ENCODE peak calls at places on chromosomes 7 and 10, in eight cellular contexts. C, D, B, U, W, Y, J and R are unnamed samples.

GRCh38 chr10:30357075-30357801 is 8.2 kb upstream of the MTPAP start:
- DNase-seq in C (no peak), B (no peak), Y (no peak), W (no peak), D (no peak), U (no peak), J (no peak), R (no peak)

GRCh38 chr10:116748041-116748440 is 5.7 kb upstream of the HSPA12A start:
- DNase-seq in C (no peak), D (no peak), B (no peak), W (no peak), U (no peak), Y (no peak), J (peak), R (peak)

GRCh38 chr7:100090527-100091410 is 2.0 kb downstream of the COPS6 start:
- DNase-seq in D (no peak), W (no peak), J (no peak), Y (no peak), U (no peak), C (no peak), B (no peak), R (no peak)

GRCh38 chr7:151076863-151077704 is 3.5 kb downstream of the FASTK start:
- DNase-seq in J (no peak), W (no peak), B (no peak), C (no peak), Y (no peak), D (no peak), U (no peak), R (no peak)

GRCh38 chr7:32360127-32360526 is 130.1 kb downstream of the LSM5 start:
- DNase-seq in C (no peak), B (no peak), U (no peak), W (no peak), Y (no peak), D (no peak), J (no peak), R (no peak)

GRCh38 chr7:121153995-121154394 is 165.5 kb downstream of the CPED1 start:
- DNase-seq in J (no peak), D (no peak), Y (no peak), W (no peak), C (no peak), B (no peak), U (no peak), R (no peak)

GRCh38 chr10:50538473-50539398 is 85.0 kb downstream of the SGMS1 start:
- DNase-seq in J (no peak), C (peak), B (no peak), Y (no peak), W (peak), U (no peak), D (peak), R (no peak)

GRCh38 chr7:98562336-98563182 is 54.5 kb upstream of the NPTX2 start:
- DNase-seq in D (no peak), J (no peak), Y (no peak), C (no peak), W (no peak), U (no peak), B (no peak), R (no peak)

GRCh38 chr7:135168001-135168400 is 2.5 kb downstream of the CYREN start:
- DNase-seq in Y (no peak), U (no peak), J (no peak), W (peak), D (no peak), B (no peak), C (peak), R (peak)
- H3K27ac ChIP-seq in Y (peak), U (no peak), J (no peak), W (no peak), D (peak), B (peak), C (peak), R (no peak)

GRCh38 chr7:44754802-44755697 is 6.4 kb downstream of the ZMIZ2 start:
- DNase-seq in C (no peak), W (no peak), Y (no peak), D (no peak), U (no peak), B (no peak), J (no peak), R (no peak)
- H3K27ac ChIP-seq in C (no peak), W (no peak), Y (no peak), D (peak), U (no peak), B (peak), J (no peak), R (no peak)

DNA sequence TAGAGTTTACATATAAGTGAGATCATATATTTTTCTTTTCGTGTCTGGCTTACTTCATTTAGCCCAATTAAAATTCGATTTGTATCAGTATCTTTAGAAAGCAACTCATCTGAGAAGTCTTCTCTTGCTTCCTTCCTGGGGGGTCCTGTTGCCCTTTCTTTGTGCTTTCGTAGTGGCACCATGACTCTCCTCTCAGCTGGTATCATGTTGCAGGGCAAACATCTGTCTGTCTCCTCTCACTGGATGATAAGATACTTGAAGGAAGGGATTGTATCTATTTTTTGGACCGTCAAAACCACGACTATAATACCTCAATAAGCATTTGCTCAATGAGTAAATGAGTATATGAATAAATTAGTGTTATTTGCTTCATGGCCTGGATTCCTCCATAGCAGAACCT is 382.5 kb upstream of the SORCS1 start:
- DNase-seq in Y (no peak), W (no peak), J (no peak), D (no peak), B (no peak), U (no peak), C (no peak), R (no peak)
- H3K27ac ChIP-seq in Y (no peak), W (no peak), J (peak), D (no peak), B (no peak), U (no peak), C (no peak), R (no peak)

GRCh38 chr7:134548877-134549276 is at the start of gene AKR1B15:
- DNase-seq in W (no peak), J (no peak), C (no peak), Y (no peak), D (no peak), U (no peak), B (no peak), R (no peak)

GRCh38 chr7:134547738-134548054 is 1.2 kb upstream of the AKR1B15 start:
- DNase-seq in J (no peak), C (peak), Y (no peak), B (no peak), D (peak), W (no peak), U (no peak), R (peak)

GRCh38 chr7:134552105-134552504 is 3.2 kb downstream of the AKR1B15 start:
- DNase-seq in W (no peak), Y (no peak), B (no peak), J (no peak), U (no peak), C (no peak), D (no peak), R (peak)

GRCh38 chr7:134546903-134547737 is 1.8 kb upstream of the AKR1B15 start:
- DNase-seq in J (peak), C (peak), W (peak), Y (peak), U (no peak), B (no peak), D (peak), R (peak)

GRCh38 chr7:134549366-134549765 is 456 bp downstream of the AKR1B15 start:
- DNase-seq in W (no peak), J (no peak), Y (no peak), B (no peak), C (no peak), U (no peak), D (no peak), R (no peak)
- H3K27ac ChIP-seq in W (no peak), J (no peak), Y (no peak), B (no peak), C (no peak), U (no peak), D (no peak), R (peak)